ENCODE peak calls at places on chromosomes 6 and 20, in six cellular contexts. I, E, V, C, J and H are unnamed samples. For H3K27me3, the result is how much of the 10 kb centered on the place peaks cover.

GRCh38 chr20:47412073-47412472 is 55.6 kb upstream of the ZMYND8 start:
- DNase-seq in V (no peak), C (no peak), E (no peak), J (no peak), I (no peak), H (no peak)

GRCh38 chr6:143465546-143465945 is 14.9 kb downstream of the PEX3 start:
- DNase-seq in C (no peak), E (no peak), J (no peak), I (no peak), V (no peak), H (no peak)

GRCh38 chr6:84284428-84285033 is 57.1 kb upstream of the CEP162 start:
- DNase-seq in C (no peak), E (no peak), V (no peak), I (no peak), J (no peak), H (no peak)

GRCh38 chr6:37882724-37883413 is 63.3 kb downstream of the ZFAND3 start:
- DNase-seq in C (no peak), I (no peak), V (no peak), E (no peak), J (no peak), H (peak)

GRCh38 chr6:168100803-168101095 is 21.7 kb upstream of the FRMD1 start:
- DNase-seq in V (no peak), C (no peak), J (no peak), I (no peak), E (no peak), H (no peak)

GRCh38 chr6:167469101-167469500 is 144.2 kb downstream of the TTLL2 start:
- DNase-seq in V (no peak), E (no peak), C (no peak), I (no peak), J (no peak), H (no peak)

GRCh38 chr20:21303872-21304586 is 898 bp downstream of the XRN2 start:
- DNase-seq in I (no peak), E (no peak), V (no peak), J (no peak), C (no peak), H (no peak)

GRCh38 chr6:32819729-32820128 is 2.9 kb upstream of the HLA-DOB start:
- DNase-seq in V (no peak), J (no peak), I (no peak), E (no peak), C (no peak), H (peak)

GRCh38 chr6:3231213-3232016 is 4.0 kb upstream of the TUBB2B start:
- DNase-seq in C (no peak), E (peak), I (peak), J (no peak), V (no peak), H (peak)

GRCh38 chr6:95686272-95686671 is 108.9 kb downstream of the MANEA start:
- DNase-seq in J (no peak), C (no peak), E (no peak), I (no peak), V (no peak), H (no peak)

GRCh38 chr20:36155629-36155971 is 1.1 kb downstream of the EPB41L1 start:
- DNase-seq in C (no peak), J (no peak), V (no peak), E (no peak), I (no peak), H (no peak)

GRCh38 chr6:46410330-46410953 is 80.8 kb downstream of the RCAN2 start:
- DNase-seq in C (peak), J (no peak), I (peak), V (no peak), E (no peak), H (no peak)

GRCh38 chr6:85482206-85483040 is 32.5 kb downstream of the NT5E start:
- DNase-seq in C (no peak), V (no peak), I (no peak), E (no peak), J (no peak), H (no peak)

GRCh38 chr6:138944412-138944811 is 43.6 kb downstream of the REPS1 start:
- DNase-seq in V (no peak), J (no peak), I (no peak), C (no peak), E (no peak), H (peak)

GRCh38 chr6:98366406-98366805 is 468.0 kb upstream of the POU3F2 start:
- DNase-seq in V (no peak), C (no peak), J (no peak), E (no peak), I (no peak), H (no peak)

GRCh38 chr20:24639167-24639548 is 169.7 kb downstream of the SYNDIG1 start:
- DNase-seq in E (peak), V (no peak), C (no peak), J (no peak), I (no peak), H (no peak)

GRCh38 chr6:1617466-1618304 is 8.0 kb downstream of the FOXC1 start:
- DNase-seq in E (no peak), J (no peak), I (no peak), V (no peak), C (no peak), H (no peak)
- H3K27me3 ChIP-seq in E (under half), J (under half), I (under half), V (under half), C (under half), H (under half)

DNA sequence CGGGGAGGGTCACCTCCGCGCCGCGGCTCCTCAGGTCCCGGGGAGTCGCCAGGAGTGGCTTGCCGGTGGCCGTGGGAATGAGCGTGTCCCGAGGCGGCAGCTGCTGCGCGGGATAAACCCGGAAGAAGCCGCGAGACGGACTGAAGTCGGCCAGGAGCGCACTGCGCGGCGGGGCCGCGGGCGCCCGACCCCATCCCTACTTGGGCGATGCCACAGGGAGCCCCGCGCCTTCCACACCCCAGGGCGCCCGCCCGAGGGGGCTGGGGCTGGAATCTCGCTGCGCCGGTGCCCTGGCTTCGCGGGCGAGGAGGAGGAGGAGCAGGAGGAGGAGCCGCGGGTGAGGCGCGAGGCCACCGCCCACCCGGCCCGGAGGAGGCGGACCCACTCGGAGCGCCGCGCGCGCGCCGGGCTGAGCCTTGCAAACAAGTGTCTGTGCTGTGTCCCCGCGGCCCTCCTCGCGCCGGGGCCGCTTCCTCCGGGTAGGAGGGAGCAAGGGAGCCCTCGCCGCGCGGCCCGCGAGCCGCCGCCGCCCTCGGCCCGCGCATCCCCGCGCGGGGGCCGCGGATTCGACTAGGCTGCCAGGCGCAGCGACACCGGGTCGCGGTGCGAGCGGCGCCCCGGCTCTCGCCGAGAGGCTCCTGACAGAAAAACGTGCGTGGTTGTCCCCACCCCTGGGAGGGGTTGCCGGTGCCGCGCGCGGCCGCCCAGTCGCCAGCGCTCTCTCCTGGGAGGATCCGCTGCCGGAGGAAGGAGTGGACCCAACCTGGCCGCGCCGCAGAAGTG is at the start of gene ZDHHC14:
- DNase-seq in E (peak), V (peak), C (no peak), I (peak), J (peak), H (peak)
- TF ChIP-seq CTCF in E (no peak), V (no peak), C (no peak), I (no peak), J (no peak), H (no peak)

GRCh38 chr20:62482136-62482833 is 6.5 kb upstream of the GATA5 start:
- DNase-seq in I (no peak), V (no peak), C (no peak), J (no peak), E (no peak), H (no peak)
- H3K27me3 ChIP-seq in I (under half), V (under half), C (under half), J (under half), E (under half), H (half or more)

GRCh38 chr20:57465943-57466342 is 59.0 kb downstream of the CTCFL start:
- DNase-seq in V (no peak), J (no peak), C (no peak), E (no peak), I (no peak), H (no peak)
- TF ChIP-seq CTCF in V (no peak), J (no peak), C (no peak), E (no peak), I (no peak), H (peak)

GRCh38 chr6:41511443-41512060 is 34.6 kb upstream of the FOXP4 start:
- DNase-seq in J (no peak), E (no peak), V (no peak), I (no peak), C (no peak), H (no peak)

GRCh38 chr6:41512146-41512701 is 34.0 kb upstream of the FOXP4 start:
- DNase-seq in V (no peak), C (no peak), J (no peak), E (no peak), I (no peak), H (no peak)

GRCh38 chr6:41505084-41506049 is 40.8 kb upstream of the FOXP4 start:
- DNase-seq in V (peak), C (no peak), J (no peak), E (peak), I (peak), H (no peak)

GRCh38 chr6:41508479-41508878 is 37.7 kb upstream of the FOXP4 start:
- DNase-seq in I (no peak), E (no peak), J (no peak), V (no peak), C (no peak), H (no peak)

GRCh38 chr6:41509596-41509995 is 36.6 kb upstream of the FOXP4 start:
- DNase-seq in C (no peak), E (no peak), I (no peak), J (no peak), V (no peak), H (no peak)
- H3K27me3 ChIP-seq in C (under half), E (under half), I (under half), J (under half), V (under half), H (under half)

DNA sequence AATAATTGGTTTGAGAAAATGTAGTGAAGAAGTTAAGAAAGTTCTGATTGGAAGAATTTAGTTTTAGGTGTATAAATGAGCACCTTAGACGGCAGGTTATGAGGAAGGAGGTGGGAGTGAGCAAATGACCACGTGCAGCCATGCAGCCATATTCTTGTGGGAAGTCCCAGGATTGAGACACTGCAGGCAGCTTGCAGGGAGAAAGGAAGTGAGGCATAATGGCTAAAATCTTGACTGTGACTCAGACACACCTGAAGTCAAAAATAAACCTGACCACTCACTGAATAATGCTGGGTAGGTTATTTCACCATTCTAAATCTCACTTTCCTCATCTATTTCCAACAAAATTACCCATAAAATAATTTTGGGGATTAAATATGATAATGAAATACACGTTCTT is 16.6 kb downstream of the DSE start:
- DNase-seq in J (no peak), C (no peak), E (peak), V (no peak), I (peak), H (peak)
- TF ChIP-seq CTCF in J (no peak), C (no peak), E (no peak), V (no peak), I (no peak), H (no peak)